ENCODE peak calls at places on chromosomes 12 and 14, in ten cellular contexts. A is esophagus squamous epithelium; T is transverse colon; L is suprapubic skin; W is fibroblast of villous mesenchyme; V is ascending aorta; E is gastrocnemius medialis; F is CD4-positive, alpha-beta T cell; R is lung; D is Calu3. K is an unnamed sample.
A peak's percentile ranks its signal among the peaks of the same experiment; 100 is the strongest.

GRCh38 chr14:52545584-52546317 is 6.6 kb downstream of the TXNDC16 start:
- DNase-seq in A (no peak), F (no peak), R (no peak), L (no peak), D (no peak), V (no peak), W (no peak), T (no peak), E (no peak), K (no peak)

GRCh38 chr14:59463773-59464650 is 1.2 kb downstream of the GPR135 start:
- DNase-seq in W (peak; percentile 44), R (no peak), A (no peak), F (peak; percentile 7), L (no peak), E (no peak), D (no peak), T (peak; percentile 17), V (no peak), K (peak; percentile 71)

GRCh38 chr14:93905623-93906022 is 21.5 kb upstream of the FAM181A start:
- DNase-seq in E (no peak), D (no peak), A (no peak), T (no peak), F (no peak), L (no peak), W (no peak), V (no peak), R (no peak), K (no peak)

GRCh38 chr14:102510616-102511520 is 1.3 kb upstream of the ANKRD9 start:
- DNase-seq in F (no peak), V (no peak), R (no peak), E (no peak), A (no peak), L (no peak), T (peak; percentile 92), W (no peak), D (peak; percentile 55), K (no peak)

GRCh38 chr12:127400231-127400630 is 866.7 kb upstream of the TMEM132C start:
- DNase-seq in R (no peak), A (no peak), L (no peak), T (no peak), E (no peak), D (no peak), W (no peak), V (no peak), F (no peak), K (no peak)

GRCh38 chr12:53495903-53496751 is 3.1 kb downstream of the MAP3K12 start:
- DNase-seq in R (no peak), V (peak; percentile 79), D (no peak), E (no peak), A (no peak), F (no peak), T (peak; percentile 61), L (no peak), W (peak; percentile 93), K (no peak)

GRCh38 chr14:24674204-24674970 is 40.4 kb upstream of the GZMB start:
- DNase-seq in L (no peak), V (no peak), F (peak; percentile 29), A (no peak), R (no peak), E (no peak), W (no peak), D (no peak), T (no peak), K (no peak)

GRCh38 chr14:24094839-24095195 is 706 bp downstream of the PCK2 start:
- DNase-seq in A (no peak), L (no peak), D (no peak), W (no peak), E (no peak), R (no peak), T (no peak), F (no peak), V (no peak), K (no peak)

GRCh38 chr14:80587096-80587724 is 354.3 kb downstream of the CEP128 start:
- DNase-seq in V (no peak), F (no peak), R (no peak), E (no peak), L (no peak), A (no peak), W (peak; percentile 60), T (no peak), D (no peak), K (no peak)

GRCh38 chr12:46214668-46215429 is 54.0 kb downstream of the SLC38A1 start:
- DNase-seq in D (no peak), V (peak; percentile 64), W (peak; percentile 27), R (no peak), L (no peak), E (no peak), T (peak; percentile 66), A (no peak), F (peak; percentile 71), K (no peak)

GRCh38 chr14:54627718-54628345 is 60.9 kb downstream of the SAMD4A start:
- DNase-seq in R (no peak), W (peak; percentile 73), D (no peak), E (no peak), V (peak; percentile 84), L (no peak), T (no peak), A (no peak), F (no peak), K (no peak)

GRCh38 chr12:28973491-28973890 is 175.6 kb upstream of the FAR2 start:
- DNase-seq in F (no peak), R (no peak), D (no peak), A (no peak), W (no peak), L (no peak), V (no peak), E (no peak), T (no peak), K (no peak)

GRCh38 chr12:30926243-30927209 is at the start of gene TSPAN11:
- DNase-seq in W (peak; percentile 28), R (no peak), L (peak; percentile 76), T (no peak), D (no peak), A (no peak), V (peak; percentile 56), E (no peak), F (no peak), K (peak; percentile 83)

GRCh38 chr14:95301527-95302187 is 18.1 kb downstream of the CLMN start:
- DNase-seq in T (no peak), W (no peak), F (no peak), D (no peak), V (no peak), L (no peak), E (no peak), A (no peak), R (no peak), K (no peak)

GRCh38 chr14:73752297-73752992 is 38.3 kb upstream of the PNMA1 start:
- DNase-seq in R (no peak), A (no peak), T (peak; percentile 81), F (no peak), E (no peak), V (peak; percentile 90), W (peak; percentile 58), L (no peak), D (peak; percentile 48), K (no peak)

GRCh38 chr14:92553456-92553855 is 39.9 kb downstream of the RIN3 start:
- DNase-seq in D (no peak), A (no peak), V (peak; percentile 81), T (no peak), R (no peak), F (no peak), W (peak; percentile 24), E (no peak), L (no peak), K (no peak)

GRCh38 chr12:128583453-128583852 is 240.3 kb downstream of the SLC15A4 start:
- DNase-seq in L (no peak), R (no peak), F (no peak), D (no peak), E (no peak), A (no peak), T (no peak), V (no peak), W (no peak), K (no peak)

GRCh38 chr12:80607361-80608135 is 99.9 kb upstream of the MYF6 start:
- DNase-seq in R (no peak), D (no peak), W (no peak), T (no peak), V (no peak), F (no peak), A (no peak), L (no peak), E (no peak), K (no peak)
- TF ChIP-seq CTCF in R (no peak), D (peak; percentile 36), W (peak; percentile 37), T (no peak), V (no peak), F (no peak), A (no peak), L (no peak), E (no peak), K (peak; percentile 57)

GRCh38 chr14:99497894-99498293 is 16.7 kb downstream of the CCNK start:
- DNase-seq in R (no peak), V (no peak), T (no peak), L (no peak), W (no peak), E (no peak), D (no peak), A (no peak), F (no peak), K (no peak)
- TF ChIP-seq CTCF in R (no peak), V (no peak), T (no peak), L (no peak), W (no peak), E (no peak), D (no peak), A (no peak), F (no peak), K (no peak)

GRCh38 chr12:132508860-132509732 is 19.1 kb downstream of the FBRSL1 start:
- DNase-seq in A (no peak), T (no peak), D (no peak), L (no peak), W (no peak), E (no peak), F (no peak), V (no peak), R (no peak), K (no peak)

GRCh38 chr12:132508248-132508740 is 18.3 kb downstream of the FBRSL1 start:
- DNase-seq in E (no peak), V (no peak), F (no peak), W (no peak), A (no peak), D (no peak), T (no peak), R (no peak), L (no peak), K (no peak)

GRCh38 chr12:132506730-132507538 is 17.0 kb downstream of the FBRSL1 start:
- DNase-seq in A (no peak), D (no peak), V (peak; percentile 84), R (peak; percentile 67), E (peak; percentile 67), L (peak; percentile 87), W (peak; percentile 81), T (peak; percentile 31), F (peak; percentile 42), K (no peak)

GRCh38 chr12:132506328-132506727 is 16.4 kb downstream of the FBRSL1 start:
- DNase-seq in F (no peak), W (no peak), D (no peak), R (no peak), V (no peak), L (no peak), T (no peak), E (no peak), A (no peak), K (no peak)

GRCh38 chr12:132507656-132508055 is 17.7 kb downstream of the FBRSL1 start:
- DNase-seq in A (no peak), T (no peak), L (no peak), V (no peak), F (no peak), R (no peak), D (no peak), E (no peak), W (no peak), K (no peak)
- TF ChIP-seq CTCF in A (no peak), T (no peak), L (no peak), V (no peak), F (peak; percentile 7), R (no peak), D (no peak), E (no peak), W (peak; percentile 21), K (no peak)

GRCh38 chr14:31543969-31544799 is 17.0 kb upstream of the NUBPL start:
- DNase-seq in V (no peak), D (no peak), W (peak; percentile 17), L (no peak), E (no peak), A (no peak), T (no peak), R (no peak), F (no peak), K (no peak)
- TF ChIP-seq CTCF in V (no peak), D (peak; percentile 24), W (peak; percentile 47), L (no peak), E (no peak), A (no peak), T (no peak), R (no peak), F (no peak), K (peak; percentile 64)